ENCODE peak calls at places on chromosome 14, in six cellular contexts. One of them, this sample, is unnamed.

GRCh38 chr14:73240816-73241480 is 3.6 kb downstream of the PAPLN start:
- DNase-seq in brain microvascular endothelial cell: no peak
- DNase-seq in cardiac muscle cell: no peak
- DNase-seq in CD4-positive, CD25-positive, alpha-beta regulatory T cell: no peak
- DNase-seq in fibroblast of lung: no peak
- DNase-seq in endothelial cell of umbilical vein: no peak
- DNase-seq in this sample: no peak

GRCh38 chr14:78324353-78324752 is 154.2 kb downstream of the NRXN3 start:
- DNase-seq in brain microvascular endothelial cell: no peak
- DNase-seq in cardiac muscle cell: no peak
- DNase-seq in CD4-positive, CD25-positive, alpha-beta regulatory T cell: no peak
- DNase-seq in fibroblast of lung: no peak
- DNase-seq in endothelial cell of umbilical vein: no peak
- DNase-seq in this sample: no peak

GRCh38 chr14:93200553-93200952 is 6.3 kb downstream of the GON7 start:
- DNase-seq in brain microvascular endothelial cell: no peak
- DNase-seq in cardiac muscle cell: no peak
- DNase-seq in CD4-positive, CD25-positive, alpha-beta regulatory T cell: no peak
- DNase-seq in fibroblast of lung: no peak
- DNase-seq in endothelial cell of umbilical vein: no peak
- DNase-seq in this sample: no peak

GRCh38 chr14:69485701-69486100 is 1.2 kb downstream of the PLEKHD1 start:
- DNase-seq in brain microvascular endothelial cell: no peak
- DNase-seq in cardiac muscle cell: no peak
- DNase-seq in CD4-positive, CD25-positive, alpha-beta regulatory T cell: no peak
- DNase-seq in fibroblast of lung: no peak
- DNase-seq in endothelial cell of umbilical vein: no peak
- DNase-seq in this sample: no peak

GRCh38 chr14:25411933-25412757 is 362.2 kb upstream of the STXBP6 start:
- DNase-seq in brain microvascular endothelial cell: no peak
- DNase-seq in cardiac muscle cell: no peak
- DNase-seq in CD4-positive, CD25-positive, alpha-beta regulatory T cell: no peak
- DNase-seq in fibroblast of lung: peak
- DNase-seq in endothelial cell of umbilical vein: no peak
- DNase-seq in this sample: no peak

GRCh38 chr14:99572173-99572999 is 31.6 kb downstream of the CCDC85C start:
- DNase-seq in brain microvascular endothelial cell: no peak
- DNase-seq in cardiac muscle cell: peak
- DNase-seq in CD4-positive, CD25-positive, alpha-beta regulatory T cell: no peak
- DNase-seq in fibroblast of lung: no peak
- DNase-seq in endothelial cell of umbilical vein: no peak
- DNase-seq in this sample: no peak

GRCh38 chr14:27243360-27243759 is 645.5 kb upstream of the NOVA1 start:
- DNase-seq in brain microvascular endothelial cell: no peak
- DNase-seq in cardiac muscle cell: no peak
- DNase-seq in CD4-positive, CD25-positive, alpha-beta regulatory T cell: no peak
- DNase-seq in fibroblast of lung: peak
- DNase-seq in endothelial cell of umbilical vein: peak
- DNase-seq in this sample: no peak

GRCh38 chr14:101115652-101116051 is 212.1 kb upstream of the RTL1 start:
- DNase-seq in brain microvascular endothelial cell: no peak
- DNase-seq in cardiac muscle cell: no peak
- DNase-seq in CD4-positive, CD25-positive, alpha-beta regulatory T cell: no peak
- DNase-seq in fibroblast of lung: no peak
- DNase-seq in endothelial cell of umbilical vein: no peak
- DNase-seq in this sample: no peak

GRCh38 chr14:78863143-78863542 is 693.0 kb downstream of the NRXN3 start:
- DNase-seq in brain microvascular endothelial cell: peak
- DNase-seq in cardiac muscle cell: peak
- DNase-seq in CD4-positive, CD25-positive, alpha-beta regulatory T cell: no peak
- DNase-seq in fibroblast of lung: peak
- DNase-seq in endothelial cell of umbilical vein: peak
- DNase-seq in this sample: no peak

GRCh38 chr14:23538785-23539184 is 12.8 kb downstream of the ZFHX2 start:
- DNase-seq in brain microvascular endothelial cell: no peak
- DNase-seq in cardiac muscle cell: peak
- DNase-seq in CD4-positive, CD25-positive, alpha-beta regulatory T cell: no peak
- DNase-seq in fibroblast of lung: peak
- DNase-seq in endothelial cell of umbilical vein: no peak
- DNase-seq in this sample: peak

GRCh38 chr14:22864979-22865378 is 6.6 kb upstream of the LRP10 start:
- DNase-seq in brain microvascular endothelial cell: no peak
- DNase-seq in cardiac muscle cell: no peak
- DNase-seq in CD4-positive, CD25-positive, alpha-beta regulatory T cell: no peak
- DNase-seq in fibroblast of lung: no peak
- DNase-seq in endothelial cell of umbilical vein: no peak
- DNase-seq in this sample: no peak

GRCh38 chr14:92733007-92733406 is 15.4 kb downstream of the LGMN start:
- DNase-seq in brain microvascular endothelial cell: no peak
- DNase-seq in cardiac muscle cell: peak
- DNase-seq in CD4-positive, CD25-positive, alpha-beta regulatory T cell: no peak
- DNase-seq in fibroblast of lung: no peak
- DNase-seq in endothelial cell of umbilical vein: no peak
- DNase-seq in this sample: no peak

GRCh38 chr14:68716698-68717097 is 76.2 kb downstream of the ZFP36L1 start:
- DNase-seq in brain microvascular endothelial cell: no peak
- DNase-seq in cardiac muscle cell: no peak
- DNase-seq in CD4-positive, CD25-positive, alpha-beta regulatory T cell: no peak
- DNase-seq in fibroblast of lung: no peak
- DNase-seq in endothelial cell of umbilical vein: no peak
- DNase-seq in this sample: no peak

GRCh38 chr14:95162641-95163040 is 5.3 kb upstream of the DICER1 start:
- DNase-seq in brain microvascular endothelial cell: no peak
- DNase-seq in cardiac muscle cell: no peak
- DNase-seq in CD4-positive, CD25-positive, alpha-beta regulatory T cell: no peak
- DNase-seq in fibroblast of lung: no peak
- DNase-seq in endothelial cell of umbilical vein: no peak
- DNase-seq in this sample: no peak
- H3K27ac ChIP-seq in brain microvascular endothelial cell: no peak
- H3K27ac ChIP-seq in cardiac muscle cell: no peak
- H3K27ac ChIP-seq in CD4-positive, CD25-positive, alpha-beta regulatory T cell: no peak
- H3K27ac ChIP-seq in fibroblast of lung: no peak
- H3K27ac ChIP-seq in endothelial cell of umbilical vein: no peak
- H3K27ac ChIP-seq in this sample: no peak

GRCh38 chr14:67440513-67440912 is 28.5 kb upstream of the PLEK2 start:
- DNase-seq in brain microvascular endothelial cell: no peak
- DNase-seq in cardiac muscle cell: no peak
- DNase-seq in CD4-positive, CD25-positive, alpha-beta regulatory T cell: no peak
- DNase-seq in fibroblast of lung: no peak
- DNase-seq in endothelial cell of umbilical vein: no peak
- DNase-seq in this sample: no peak
- H3K27ac ChIP-seq in brain microvascular endothelial cell: no peak
- H3K27ac ChIP-seq in cardiac muscle cell: no peak
- H3K27ac ChIP-seq in CD4-positive, CD25-positive, alpha-beta regulatory T cell: no peak
- H3K27ac ChIP-seq in fibroblast of lung: no peak
- H3K27ac ChIP-seq in endothelial cell of umbilical vein: no peak
- H3K27ac ChIP-seq in this sample: no peak

GRCh38 chr14:103545219-103545914 is 16.4 kb downstream of the TRMT61A start:
- DNase-seq in brain microvascular endothelial cell: no peak
- DNase-seq in cardiac muscle cell: no peak
- DNase-seq in CD4-positive, CD25-positive, alpha-beta regulatory T cell: no peak
- DNase-seq in fibroblast of lung: no peak
- DNase-seq in endothelial cell of umbilical vein: no peak
- DNase-seq in this sample: no peak
- H3K27ac ChIP-seq in brain microvascular endothelial cell: no peak
- H3K27ac ChIP-seq in cardiac muscle cell: no peak
- H3K27ac ChIP-seq in CD4-positive, CD25-positive, alpha-beta regulatory T cell: no peak
- H3K27ac ChIP-seq in fibroblast of lung: no peak
- H3K27ac ChIP-seq in endothelial cell of umbilical vein: no peak
- H3K27ac ChIP-seq in this sample: peak

GRCh38 chr14:105469456-105470162 is 5.0 kb upstream of the CRIP2 start:
- DNase-seq in brain microvascular endothelial cell: no peak
- DNase-seq in cardiac muscle cell: no peak
- DNase-seq in CD4-positive, CD25-positive, alpha-beta regulatory T cell: no peak
- DNase-seq in fibroblast of lung: no peak
- DNase-seq in endothelial cell of umbilical vein: no peak
- DNase-seq in this sample: no peak

GRCh38 chr14:105471823-105472495 is 2.7 kb upstream of the CRIP2 start:
- DNase-seq in brain microvascular endothelial cell: no peak
- DNase-seq in cardiac muscle cell: no peak
- DNase-seq in CD4-positive, CD25-positive, alpha-beta regulatory T cell: no peak
- DNase-seq in fibroblast of lung: no peak
- DNase-seq in endothelial cell of umbilical vein: no peak
- DNase-seq in this sample: no peak

GRCh38 chr14:105470812-105471771 is 3.5 kb upstream of the CRIP2 start:
- DNase-seq in brain microvascular endothelial cell: no peak
- DNase-seq in cardiac muscle cell: peak
- DNase-seq in CD4-positive, CD25-positive, alpha-beta regulatory T cell: no peak
- DNase-seq in fibroblast of lung: no peak
- DNase-seq in endothelial cell of umbilical vein: no peak
- DNase-seq in this sample: no peak

GRCh38 chr14:105468621-105469241 is 5.9 kb upstream of the CRIP2 start:
- DNase-seq in brain microvascular endothelial cell: no peak
- DNase-seq in cardiac muscle cell: no peak
- DNase-seq in CD4-positive, CD25-positive, alpha-beta regulatory T cell: no peak
- DNase-seq in fibroblast of lung: no peak
- DNase-seq in endothelial cell of umbilical vein: no peak
- DNase-seq in this sample: no peak

GRCh38 chr14:105470163-105470811 is 4.3 kb upstream of the CRIP2 start:
- DNase-seq in brain microvascular endothelial cell: no peak
- DNase-seq in cardiac muscle cell: no peak
- DNase-seq in CD4-positive, CD25-positive, alpha-beta regulatory T cell: no peak
- DNase-seq in fibroblast of lung: no peak
- DNase-seq in endothelial cell of umbilical vein: no peak
- DNase-seq in this sample: no peak
- H3K27ac ChIP-seq in brain microvascular endothelial cell: no peak
- H3K27ac ChIP-seq in cardiac muscle cell: peak
- H3K27ac ChIP-seq in CD4-positive, CD25-positive, alpha-beta regulatory T cell: no peak
- H3K27ac ChIP-seq in fibroblast of lung: no peak
- H3K27ac ChIP-seq in endothelial cell of umbilical vein: no peak
- H3K27ac ChIP-seq in this sample: no peak